ENCODE peak calls at places on chromosomes 11 and 22, in seven cellular contexts. One of them, this sample, is unnamed.
A peak's percentile ranks its signal among the peaks of the same experiment; 100 is the strongest.

GRCh38 chr11:130431337-130431773 is 2.9 kb upstream of the ADAMTS8 start:
- DNase-seq in neuronal stem cell: peak; percentile 83
- DNase-seq in mesendoderm: peak; percentile 89
- DNase-seq in IMR-90: peak; percentile 76
- DNase-seq in mesenchymal stem cell: peak; percentile 74
- DNase-seq in H1: peak; percentile 95
- DNase-seq in trophoblast cell: peak; percentile 93
- DNase-seq in this sample: peak; percentile 88

GRCh38 chr11:47106839-47107520 is 69.7 kb downstream of the ARFGAP2 start:
- DNase-seq in neuronal stem cell: no peak
- DNase-seq in mesendoderm: no peak
- DNase-seq in IMR-90: no peak
- DNase-seq in mesenchymal stem cell: no peak
- DNase-seq in H1: no peak
- DNase-seq in trophoblast cell: no peak
- DNase-seq in this sample: no peak

GRCh38 chr11:69523453-69523852 is 42.0 kb downstream of the LINC01488 start:
- DNase-seq in neuronal stem cell: no peak
- DNase-seq in mesendoderm: no peak
- DNase-seq in IMR-90: no peak
- DNase-seq in mesenchymal stem cell: no peak
- DNase-seq in H1: no peak
- DNase-seq in trophoblast cell: no peak
- DNase-seq in this sample: no peak

GRCh38 chr22:29587938-29588699 is 7.2 kb upstream of the NIPSNAP1 start:
- DNase-seq in neuronal stem cell: no peak
- DNase-seq in mesendoderm: no peak
- DNase-seq in IMR-90: peak; percentile 92
- DNase-seq in mesenchymal stem cell: peak; percentile 84
- DNase-seq in H1: no peak
- DNase-seq in trophoblast cell: peak; percentile 52
- DNase-seq in this sample: no peak

GRCh38 chr22:36433318-36434231 is 45.8 kb upstream of the MYH9 start:
- DNase-seq in neuronal stem cell: no peak
- DNase-seq in mesendoderm: no peak
- DNase-seq in IMR-90: no peak
- DNase-seq in mesenchymal stem cell: no peak
- DNase-seq in H1: no peak
- DNase-seq in trophoblast cell: no peak
- DNase-seq in this sample: no peak

GRCh38 chr11:10809373-10810199 is 860 bp upstream of the EIF4G2 start:
- DNase-seq in neuronal stem cell: peak; percentile 72
- DNase-seq in mesendoderm: peak; percentile 84
- DNase-seq in IMR-90: peak; percentile 80
- DNase-seq in mesenchymal stem cell: peak; percentile 89
- DNase-seq in H1: peak; percentile 80
- DNase-seq in trophoblast cell: peak; percentile 66
- DNase-seq in this sample: peak; percentile 69

GRCh38 chr11:19243143-19243542 is 2.4 kb upstream of the E2F8 start:
- DNase-seq in neuronal stem cell: no peak
- DNase-seq in mesendoderm: no peak
- DNase-seq in IMR-90: no peak
- DNase-seq in mesenchymal stem cell: no peak
- DNase-seq in H1: no peak
- DNase-seq in trophoblast cell: no peak
- DNase-seq in this sample: no peak

GRCh38 chr11:114040706-114041211 is 18.8 kb upstream of the ZBTB16 start:
- DNase-seq in neuronal stem cell: no peak
- DNase-seq in mesendoderm: no peak
- DNase-seq in IMR-90: peak; percentile 31
- DNase-seq in mesenchymal stem cell: peak; percentile 90
- DNase-seq in H1: no peak
- DNase-seq in trophoblast cell: no peak
- DNase-seq in this sample: no peak

GRCh38 chr22:39179401-39179827 is 26.9 kb upstream of the CBX7 start:
- DNase-seq in neuronal stem cell: no peak
- DNase-seq in mesendoderm: peak; percentile 87
- DNase-seq in IMR-90: no peak
- DNase-seq in mesenchymal stem cell: no peak
- DNase-seq in H1: peak; percentile 55
- DNase-seq in trophoblast cell: no peak
- DNase-seq in this sample: peak; percentile 90

GRCh38 chr11:115698243-115698642 is 194.0 kb upstream of the CADM1 start:
- DNase-seq in neuronal stem cell: no peak
- DNase-seq in mesendoderm: no peak
- DNase-seq in IMR-90: no peak
- DNase-seq in mesenchymal stem cell: no peak
- DNase-seq in H1: no peak
- DNase-seq in trophoblast cell: no peak
- DNase-seq in this sample: no peak

GRCh38 chr11:494761-495536 is 12.1 kb downstream of the RNH1 start:
- DNase-seq in neuronal stem cell: no peak
- DNase-seq in mesendoderm: no peak
- DNase-seq in IMR-90: no peak
- DNase-seq in mesenchymal stem cell: no peak
- DNase-seq in H1: peak; percentile 46
- DNase-seq in trophoblast cell: no peak
- DNase-seq in this sample: no peak

GRCh38 chr11:43904737-43905515 is 24.3 kb downstream of the ALKBH3 start:
- DNase-seq in neuronal stem cell: no peak
- DNase-seq in mesendoderm: peak; percentile 26
- DNase-seq in IMR-90: peak; percentile 76
- DNase-seq in mesenchymal stem cell: peak; percentile 53
- DNase-seq in H1: no peak
- DNase-seq in trophoblast cell: no peak
- DNase-seq in this sample: no peak

GRCh38 chr22:30310881-30311771 is 15.6 kb downstream of the TBC1D10A start:
- DNase-seq in neuronal stem cell: no peak
- DNase-seq in mesendoderm: no peak
- DNase-seq in IMR-90: peak; percentile 61
- DNase-seq in mesenchymal stem cell: peak; percentile 58
- DNase-seq in H1: no peak
- DNase-seq in trophoblast cell: no peak
- DNase-seq in this sample: no peak

GRCh38 chr11:61571337-61571736 is 9.5 kb downstream of the SYT7 start:
- DNase-seq in neuronal stem cell: no peak
- DNase-seq in mesendoderm: no peak
- DNase-seq in IMR-90: no peak
- DNase-seq in mesenchymal stem cell: no peak
- DNase-seq in H1: no peak
- DNase-seq in trophoblast cell: no peak
- DNase-seq in this sample: no peak

GRCh38 chr22:39142088-39142667 is 10.3 kb downstream of the CBX7 start:
- DNase-seq in neuronal stem cell: no peak
- DNase-seq in mesendoderm: no peak
- DNase-seq in IMR-90: no peak
- DNase-seq in mesenchymal stem cell: no peak
- DNase-seq in H1: no peak
- DNase-seq in trophoblast cell: no peak
- DNase-seq in this sample: no peak

GRCh38 chr11:69773626-69774353 is 1.4 kb downstream of the FGF4 start:
- DNase-seq in neuronal stem cell: no peak
- DNase-seq in mesendoderm: no peak
- DNase-seq in IMR-90: no peak
- DNase-seq in mesenchymal stem cell: no peak
- DNase-seq in H1: peak; percentile 72
- DNase-seq in trophoblast cell: no peak
- DNase-seq in this sample: no peak

GRCh38 chr11:8988329-8989234 is 15.2 kb downstream of the NRIP3 start:
- DNase-seq in neuronal stem cell: no peak
- DNase-seq in mesendoderm: peak; percentile 22
- DNase-seq in IMR-90: peak; percentile 65
- DNase-seq in mesenchymal stem cell: peak; percentile 27
- DNase-seq in H1: no peak
- DNase-seq in trophoblast cell: peak; percentile 62
- DNase-seq in this sample: no peak

GRCh38 chr11:10878408-10879214 is 20.8 kb upstream of the ZBED5 start:
- DNase-seq in neuronal stem cell: peak; percentile 17
- DNase-seq in mesendoderm: peak; percentile 90
- DNase-seq in IMR-90: peak; percentile 72
- DNase-seq in mesenchymal stem cell: peak; percentile 77
- DNase-seq in H1: no peak
- DNase-seq in trophoblast cell: peak; percentile 59
- DNase-seq in this sample: peak; percentile 48

GRCh38 chr11:1300121-1300520 is 9.3 kb downstream of the TOLLIP start:
- DNase-seq in neuronal stem cell: no peak
- DNase-seq in mesendoderm: no peak
- DNase-seq in IMR-90: no peak
- DNase-seq in mesenchymal stem cell: no peak
- DNase-seq in H1: no peak
- DNase-seq in trophoblast cell: no peak
- DNase-seq in this sample: peak; percentile 4

GRCh38 chr22:37145415-37146385 is 4.0 kb downstream of the IL2RB start:
- DNase-seq in neuronal stem cell: no peak
- DNase-seq in mesendoderm: no peak
- DNase-seq in IMR-90: peak; percentile 2
- DNase-seq in mesenchymal stem cell: peak; percentile 28
- DNase-seq in H1: no peak
- DNase-seq in trophoblast cell: no peak
- DNase-seq in this sample: no peak

DNA sequence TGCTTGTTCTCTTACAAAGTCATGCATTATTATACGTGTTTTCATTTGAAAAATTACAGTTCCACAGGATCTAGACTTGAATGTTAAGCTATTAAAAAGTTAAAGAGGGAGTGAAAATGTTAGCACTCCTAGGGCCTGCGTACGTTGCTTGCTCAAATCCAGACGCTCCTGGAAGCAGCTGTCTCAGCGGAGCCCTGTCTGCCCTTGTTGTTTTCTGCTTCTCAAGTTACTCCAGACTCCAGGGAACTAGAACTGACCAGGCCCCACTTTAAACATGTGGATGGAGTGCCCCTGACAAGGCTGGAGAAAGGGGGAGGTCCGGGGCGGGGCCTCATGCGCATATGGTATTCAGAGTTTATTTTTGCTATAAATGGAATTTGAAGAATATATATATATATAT is 9.6 kb downstream of the PARVB start:
- DNase-seq in neuronal stem cell: no peak
- DNase-seq in mesendoderm: peak; percentile 25
- DNase-seq in IMR-90: peak; percentile 75
- DNase-seq in mesenchymal stem cell: peak; percentile 21
- DNase-seq in H1: no peak
- DNase-seq in trophoblast cell: no peak
- DNase-seq in this sample: no peak
- H4K8ac ChIP-seq in neuronal stem cell: no peak overlapping the region
- H4K8ac ChIP-seq in mesendoderm: no peak overlapping the region
- H4K8ac ChIP-seq in IMR-90: no peak overlapping the region
- H4K8ac ChIP-seq in mesenchymal stem cell: no peak overlapping the region
- H4K8ac ChIP-seq in H1: no peak overlapping the region
- H4K8ac ChIP-seq in trophoblast cell: no peak overlapping the region
- H4K8ac ChIP-seq in this sample: no peak overlapping the region

GRCh38 chr22:44944891-44945600 is 64.8 kb downstream of the PHF21B start:
- DNase-seq in neuronal stem cell: no peak
- DNase-seq in mesendoderm: peak; percentile 21
- DNase-seq in IMR-90: no peak
- DNase-seq in mesenchymal stem cell: no peak
- DNase-seq in H1: no peak
- DNase-seq in trophoblast cell: no peak
- DNase-seq in this sample: no peak
- H4K8ac ChIP-seq in neuronal stem cell: no peak overlapping the region
- H4K8ac ChIP-seq in mesendoderm: no peak overlapping the region
- H4K8ac ChIP-seq in IMR-90: no peak overlapping the region
- H4K8ac ChIP-seq in mesenchymal stem cell: no peak overlapping the region
- H4K8ac ChIP-seq in H1: no peak overlapping the region
- H4K8ac ChIP-seq in trophoblast cell: no peak overlapping the region
- H4K8ac ChIP-seq in this sample: no peak overlapping the region

GRCh38 chr11:76603202-76603601 is 67.3 kb downstream of the LRRC32 start:
- DNase-seq in neuronal stem cell: no peak
- DNase-seq in mesendoderm: no peak
- DNase-seq in IMR-90: no peak
- DNase-seq in mesenchymal stem cell: no peak
- DNase-seq in H1: peak; percentile 32
- DNase-seq in trophoblast cell: no peak
- DNase-seq in this sample: no peak

GRCh38 chr11:76602431-76602861 is 68.1 kb downstream of the LRRC32 start:
- DNase-seq in neuronal stem cell: no peak
- DNase-seq in mesendoderm: no peak
- DNase-seq in IMR-90: peak; percentile 53
- DNase-seq in mesenchymal stem cell: peak; percentile 23
- DNase-seq in H1: peak; percentile 33
- DNase-seq in trophoblast cell: peak; percentile 55
- DNase-seq in this sample: no peak

GRCh38 chr11:76601712-76602111 is 68.8 kb downstream of the LRRC32 start:
- DNase-seq in neuronal stem cell: no peak
- DNase-seq in mesendoderm: no peak
- DNase-seq in IMR-90: no peak
- DNase-seq in mesenchymal stem cell: no peak
- DNase-seq in H1: no peak
- DNase-seq in trophoblast cell: no peak
- DNase-seq in this sample: no peak

GRCh38 chr11:76600124-76600655 is 70.4 kb downstream of the LRRC32 start:
- DNase-seq in neuronal stem cell: no peak
- DNase-seq in mesendoderm: no peak
- DNase-seq in IMR-90: no peak
- DNase-seq in mesenchymal stem cell: no peak
- DNase-seq in H1: no peak
- DNase-seq in trophoblast cell: no peak
- DNase-seq in this sample: no peak

DNA sequence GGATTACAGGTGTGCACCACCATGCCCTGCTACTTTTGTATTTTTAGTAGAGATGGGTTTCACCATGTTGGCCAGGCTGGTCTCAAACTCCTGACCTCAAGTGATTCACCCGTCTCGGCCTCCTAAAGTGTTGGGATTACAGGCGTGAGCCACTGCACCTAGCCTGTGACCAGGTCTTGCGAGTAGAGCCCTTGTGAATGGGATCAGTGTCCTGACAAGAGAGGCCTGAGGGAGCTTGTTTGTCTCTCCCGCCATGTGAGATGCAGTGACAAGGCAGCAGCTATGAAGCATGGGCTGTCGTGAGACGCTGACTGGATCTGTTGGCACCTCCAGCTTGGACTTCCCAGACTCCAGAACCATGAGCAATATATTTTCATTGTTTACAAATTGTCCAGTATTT is 69.3 kb downstream of the LRRC32 start:
- DNase-seq in neuronal stem cell: no peak
- DNase-seq in mesendoderm: no peak
- DNase-seq in IMR-90: no peak
- DNase-seq in mesenchymal stem cell: no peak
- DNase-seq in H1: no peak
- DNase-seq in trophoblast cell: no peak
- DNase-seq in this sample: no peak
- H4K8ac ChIP-seq in neuronal stem cell: no peak overlapping the region
- H4K8ac ChIP-seq in mesendoderm: no peak overlapping the region
- H4K8ac ChIP-seq in IMR-90: no peak overlapping the region
- H4K8ac ChIP-seq in mesenchymal stem cell: no peak overlapping the region
- H4K8ac ChIP-seq in H1: no peak overlapping the region
- H4K8ac ChIP-seq in trophoblast cell: no peak overlapping the region
- H4K8ac ChIP-seq in this sample: no peak overlapping the region

DNA sequence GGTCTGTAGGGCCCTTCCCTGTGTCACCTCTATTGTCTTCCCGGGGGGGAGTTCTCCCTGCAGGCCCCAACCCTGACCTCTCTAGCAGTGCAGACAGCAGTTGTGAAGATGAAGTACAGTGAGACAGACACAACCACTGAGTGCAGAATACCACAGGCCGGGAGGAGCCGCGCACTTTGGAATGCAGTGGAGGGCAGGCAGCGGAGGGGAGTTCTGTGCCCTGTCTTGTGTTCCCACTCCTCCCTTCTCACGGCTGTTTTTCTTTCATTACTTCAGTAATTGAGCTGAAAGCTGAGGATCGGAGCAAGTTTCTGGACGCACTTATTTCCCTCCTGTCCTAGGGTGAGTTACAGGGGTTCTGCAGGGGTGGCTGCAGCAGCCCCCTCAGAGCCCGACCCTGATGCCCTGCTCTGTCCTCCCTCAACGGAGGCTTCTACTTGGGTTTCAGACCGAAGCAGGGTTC is 5.6 kb downstream of the CLDN5 start:
- DNase-seq in neuronal stem cell: no peak
- DNase-seq in mesendoderm: no peak
- DNase-seq in IMR-90: no peak
- DNase-seq in mesenchymal stem cell: no peak
- DNase-seq in H1: no peak
- DNase-seq in trophoblast cell: no peak
- DNase-seq in this sample: no peak
- H4K8ac ChIP-seq in neuronal stem cell: no peak overlapping the region
- H4K8ac ChIP-seq in mesendoderm: no peak overlapping the region
- H4K8ac ChIP-seq in IMR-90: no peak overlapping the region
- H4K8ac ChIP-seq in mesenchymal stem cell: no peak overlapping the region
- H4K8ac ChIP-seq in H1: no peak overlapping the region
- H4K8ac ChIP-seq in trophoblast cell: no peak overlapping the region
- H4K8ac ChIP-seq in this sample: no peak overlapping the region

This sample was measured in H9.